ENCODE peak calls at places on chromosomes 5 and 9, in eight cellular contexts. Y is activated CD4-positive, CD25-positive, alpha-beta regulatory T cell treated with anti-CD3 and anti-CD28 coated beads, Interleukin-2, amount 50 U/mL, for 72 hours; J is skeletal muscle cell; A is NCI-H2171 treated with DMSO at 0.1 percent for 48 hours; V is T-helper 2 cell; U is SK-MEL-5; K is GDM1; Z is amniotic stem cell. R is an unnamed sample.

GRCh38 chr5:154630410-154630809 is 124.8 kb upstream of the LARP1 start:
- DNase-seq in Y (no peak), J (no peak), A (no peak), V (no peak), U (no peak), K (no peak), Z (no peak), R (no peak)

GRCh38 chr5:35926389-35927051 is 11.9 kb downstream of the CAPSL start:
- DNase-seq in Y (peak; percentile 54), J (peak; percentile 5), A (peak; percentile 77), V (peak; percentile 82), U (peak; percentile 82), K (peak; percentile 39), Z (peak; percentile 10), R (no peak)

GRCh38 chr5:56078271-56078670 is 83.5 kb upstream of the IL6ST start:
- DNase-seq in Y (no peak), J (no peak), A (no peak), V (no peak), U (no peak), K (no peak), Z (no peak), R (no peak)

GRCh38 chr9:97615439-97616072 is 17.6 kb downstream of the TSTD2 start:
- DNase-seq in Y (no peak), J (no peak), A (peak; percentile 69), V (peak; percentile 54), U (peak; percentile 77), K (peak; percentile 33), Z (peak; percentile 6), R (peak; percentile 74)

GRCh38 chr5:6085461-6085860 is 292.9 kb downstream of the MED10 start:
- DNase-seq in Y (no peak), J (no peak), A (no peak), V (no peak), U (no peak), K (no peak), Z (no peak), R (no peak)

GRCh38 chr9:110251212-110251611 is 5.1 kb downstream of the TXN start:
- DNase-seq in Y (no peak), J (no peak), A (no peak), V (no peak), U (peak; percentile 80), K (no peak), Z (no peak), R (no peak)

GRCh38 chr9:23611874-23612273 is 214.2 kb downstream of the ELAVL2 start:
- DNase-seq in Y (no peak), J (peak; percentile 63), A (no peak), V (no peak), U (no peak), K (no peak), Z (no peak), R (no peak)

GRCh38 chr9:127970401-127971313 is 10.1 kb downstream of the EEIG1 start:
- DNase-seq in Y (peak; percentile 63), J (no peak), A (peak; percentile 99), V (peak; percentile 96), U (no peak), K (no peak), Z (no peak), R (no peak)

GRCh38 chr9:86321373-86321772 is 32.8 kb downstream of the TUT7 start:
- DNase-seq in Y (no peak), J (peak; percentile 84), A (no peak), V (no peak), U (no peak), K (no peak), Z (peak; percentile 78), R (no peak)

GRCh38 chr5:125575561-125576504 is 829.4 kb upstream of the ZNF608 start:
- DNase-seq in Y (no peak), J (no peak), A (peak; percentile 79), V (no peak), U (peak; percentile 27), K (no peak), Z (no peak), R (no peak)

R was measured in COLO829.